ENCODE peak calls at places on chromosomes 13 and 19, in five cellular contexts. M is fibroblast of the aortic adventitia, S is adrenal gland, C is heart left ventricle, L is thoracic aorta. Y is an unnamed sample.

GRCh38 chr19:43478323-43478722 is 12.9 kb upstream of the LYPD3 start:
- DNase-seq in M (no peak), S (no peak), C (no peak), L (no peak), Y (no peak)

GRCh38 chr13:87356314-87356713 is 314.9 kb upstream of the SLITRK5 start:
- DNase-seq in M (no peak), S (no peak), C (no peak), L (no peak), Y (no peak)

GRCh38 chr13:103282571-103283450 is 216.6 kb upstream of the SLC10A2 start:
- DNase-seq in M (peak), S (no peak), C (no peak), L (no peak), Y (peak)

GRCh38 chr19:35949131-35949530 is 13.0 kb downstream of the LRFN3 start:
- DNase-seq in M (no peak), S (no peak), C (no peak), L (no peak), Y (no peak)

GRCh38 chr19:7928741-7929701 is 3.1 kb upstream of the CTXN1 start:
- DNase-seq in M (peak), S (peak), C (no peak), L (no peak), Y (peak)

GRCh38 chr13:51955841-51956603 is 55.2 kb downstream of the ATP7B start:
- DNase-seq in M (no peak), S (no peak), C (no peak), L (no peak), Y (no peak)

GRCh38 chr19:11806354-11807098 is 7.5 kb upstream of the ZNF440 start:
- DNase-seq in M (no peak), S (no peak), C (no peak), L (no peak), Y (no peak)

GRCh38 chr19:29662604-29663404 is 2.5 kb upstream of the PLEKHF1 start:
- DNase-seq in M (peak), S (peak), C (peak), L (peak), Y (peak)

GRCh38 chr19:27746691-27747380 is 1466.1 kb downstream of the UQCRFS1 start:
- DNase-seq in M (peak), S (peak), C (peak), L (no peak), Y (peak)

GRCh38 chr13:52002361-52002760 is 8.9 kb downstream of the ATP7B start:
- DNase-seq in M (no peak), S (no peak), C (no peak), L (no peak), Y (no peak)

GRCh38 chr13:51534075-51534817 is 50.0 kb upstream of the WDFY2 start:
- DNase-seq in M (no peak), S (no peak), C (peak), L (no peak), Y (no peak)

GRCh38 chr13:77028202-77028601 is 1.2 kb upstream of the FBXL3 start:
- DNase-seq in M (peak), S (no peak), C (peak), L (no peak), Y (peak)

GRCh38 chr19:35818445-35818844 is 5.8 kb upstream of the PRODH2 start:
- DNase-seq in M (no peak), S (no peak), C (no peak), L (no peak), Y (no peak)

GRCh38 chr13:29046588-29046987 is 226.4 kb downstream of the MTUS2 start:
- DNase-seq in M (no peak), S (no peak), C (no peak), L (no peak), Y (no peak)

GRCh38 chr19:15081911-15082310 is at the start of gene OR1I1:
- DNase-seq in M (no peak), S (no peak), C (no peak), L (no peak), Y (no peak)

GRCh38 chr13:20395061-20395916 is 130.4 kb downstream of the CRYL1 start:
- DNase-seq in M (no peak), S (peak), C (no peak), L (no peak), Y (no peak)

GRCh38 chr13:114161644-114162532 is 17.2 kb upstream of the CFAP97D2 start:
- DNase-seq in M (no peak), S (no peak), C (peak), L (no peak), Y (peak)

GRCh38 chr13:84208251-84208650 is 326.0 kb upstream of the SLITRK1 start:
- DNase-seq in M (no peak), S (no peak), C (no peak), L (no peak), Y (peak)

GRCh38 chr19:58563034-58563573 is 4.7 kb upstream of the UBE2M start:
- DNase-seq in M (no peak), S (no peak), C (no peak), L (no peak), Y (peak)

GRCh38 chr13:98490195-98490771 is 86.6 kb downstream of the STK24 start:
- DNase-seq in M (no peak), S (no peak), C (no peak), L (no peak), Y (no peak)

GRCh38 chr19:58554494-58555368 is at the start of gene CHMP2A:
- DNase-seq in M (peak), S (peak), C (peak), L (peak), Y (peak)

GRCh38 chr19:41175825-41176734 is 16.9 kb upstream of the CYP2S1 start:
- DNase-seq in M (peak), S (peak), C (peak), L (no peak), Y (peak)

GRCh38 chr13:44093607-44094583 is 214.2 kb downstream of the LACC1 start:
- DNase-seq in M (peak), S (no peak), C (no peak), L (no peak), Y (no peak)

GRCh38 chr19:38389957-38390924 is 1.7 kb downstream of the SPRED3 start:
- DNase-seq in M (no peak), S (no peak), C (no peak), L (no peak), Y (no peak)

GRCh38 chr19:38391911-38392464 is 3.5 kb downstream of the SPRED3 start:
- DNase-seq in M (no peak), S (no peak), C (no peak), L (no peak), Y (no peak)

GRCh38 chr19:38395381-38396127 is 7.1 kb downstream of the SPRED3 start:
- DNase-seq in M (no peak), S (no peak), C (no peak), L (no peak), Y (no peak)

GRCh38 chr19:38392707-38393308 is 4.3 kb downstream of the SPRED3 start:
- DNase-seq in M (no peak), S (no peak), C (no peak), L (no peak), Y (peak)

GRCh38 chr19:38394488-38394887 is 6.0 kb downstream of the SPRED3 start:
- DNase-seq in M (no peak), S (no peak), C (no peak), L (no peak), Y (no peak)
- H3K4me3 ChIP-seq in M (no peak), S (no peak), C (no peak), L (no peak), Y (no peak)

GRCh38 chr13:111459803-111460547 is 139.5 kb downstream of the TEX29 start:
- DNase-seq in M (no peak), S (no peak), C (no peak), L (no peak), Y (no peak)

GRCh38 chr13:111462221-111462764 is 141.9 kb downstream of the TEX29 start:
- DNase-seq in M (no peak), S (no peak), C (no peak), L (no peak), Y (no peak)

GRCh38 chr13:111461445-111462149 is 141.2 kb downstream of the TEX29 start:
- DNase-seq in M (no peak), S (no peak), C (no peak), L (no peak), Y (no peak)

GRCh38 chr13:111458739-111459138 is 138.3 kb downstream of the TEX29 start:
- DNase-seq in M (no peak), S (no peak), C (no peak), L (no peak), Y (no peak)

GRCh38 chr13:111460548-111461444 is 140.4 kb downstream of the TEX29 start:
- DNase-seq in M (peak), S (no peak), C (peak), L (no peak), Y (peak)
- TF ChIP-seq CTCF in M (peak), S (peak), C (peak), L (peak), Y (peak)

DNA sequence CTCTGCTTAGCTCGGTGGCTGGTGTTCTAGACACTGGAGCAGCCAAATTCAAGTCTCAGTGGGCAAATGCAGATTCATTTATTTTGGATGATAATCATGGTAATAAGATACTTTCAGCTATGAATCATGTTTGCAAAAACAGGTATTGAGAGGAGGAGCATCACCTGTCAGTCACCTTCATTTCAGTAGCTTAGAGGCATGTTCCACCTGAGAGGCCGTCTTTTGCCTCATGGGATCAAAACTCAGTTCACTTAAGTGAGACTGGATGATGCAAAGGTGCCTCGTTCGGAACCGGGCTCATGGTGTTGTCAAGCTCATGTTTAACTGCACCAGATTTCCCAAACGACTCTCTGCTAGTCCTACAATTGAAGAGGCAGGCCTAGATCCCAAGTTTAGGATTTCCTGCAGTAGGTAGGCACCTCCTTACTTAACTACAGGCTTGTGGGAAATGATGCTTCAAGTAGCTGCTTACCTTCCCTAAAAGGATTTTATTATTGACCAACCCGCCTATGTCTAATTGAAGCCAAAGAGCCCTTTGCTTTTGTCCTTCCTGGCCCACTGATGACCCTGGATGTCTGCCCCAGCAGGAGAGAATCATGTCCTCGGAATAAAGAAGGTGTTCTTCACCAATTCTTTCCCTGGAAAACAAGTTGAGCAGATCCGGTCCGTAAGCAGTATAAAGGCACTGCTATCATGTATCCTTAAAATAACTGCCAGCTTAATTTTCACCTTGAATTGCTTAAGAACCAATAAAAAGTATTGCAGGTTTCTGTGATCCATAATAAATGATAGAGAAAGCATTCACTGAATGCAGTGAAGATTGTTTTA is 60.0 kb downstream of the ZAR1L start:
- DNase-seq in M (no peak), S (no peak), C (no peak), L (no peak), Y (no peak)
- H3K4me3 ChIP-seq in M (no peak), S (no peak), C (peak), L (peak), Y (no peak)

GRCh38 chr13:40637644-40638043 is 28.8 kb downstream of the FOXO1 start:
- DNase-seq in M (no peak), S (no peak), C (no peak), L (no peak), Y (no peak)

GRCh38 chr13:40639226-40639681 is 27.2 kb downstream of the FOXO1 start:
- DNase-seq in M (peak), S (peak), C (no peak), L (no peak), Y (peak)

GRCh38 chr13:40640845-40641458 is 25.5 kb downstream of the FOXO1 start:
- DNase-seq in M (no peak), S (no peak), C (no peak), L (no peak), Y (no peak)

GRCh38 chr13:40635315-40635995 is 31.0 kb downstream of the FOXO1 start:
- DNase-seq in M (no peak), S (no peak), C (no peak), L (no peak), Y (no peak)

GRCh38 chr13:40640202-40640601 is 26.2 kb downstream of the FOXO1 start:
- DNase-seq in M (no peak), S (no peak), C (no peak), L (no peak), Y (no peak)
- TF ChIP-seq CTCF in M (no peak), S (no peak), C (no peak), L (no peak), Y (no peak)

DNA sequence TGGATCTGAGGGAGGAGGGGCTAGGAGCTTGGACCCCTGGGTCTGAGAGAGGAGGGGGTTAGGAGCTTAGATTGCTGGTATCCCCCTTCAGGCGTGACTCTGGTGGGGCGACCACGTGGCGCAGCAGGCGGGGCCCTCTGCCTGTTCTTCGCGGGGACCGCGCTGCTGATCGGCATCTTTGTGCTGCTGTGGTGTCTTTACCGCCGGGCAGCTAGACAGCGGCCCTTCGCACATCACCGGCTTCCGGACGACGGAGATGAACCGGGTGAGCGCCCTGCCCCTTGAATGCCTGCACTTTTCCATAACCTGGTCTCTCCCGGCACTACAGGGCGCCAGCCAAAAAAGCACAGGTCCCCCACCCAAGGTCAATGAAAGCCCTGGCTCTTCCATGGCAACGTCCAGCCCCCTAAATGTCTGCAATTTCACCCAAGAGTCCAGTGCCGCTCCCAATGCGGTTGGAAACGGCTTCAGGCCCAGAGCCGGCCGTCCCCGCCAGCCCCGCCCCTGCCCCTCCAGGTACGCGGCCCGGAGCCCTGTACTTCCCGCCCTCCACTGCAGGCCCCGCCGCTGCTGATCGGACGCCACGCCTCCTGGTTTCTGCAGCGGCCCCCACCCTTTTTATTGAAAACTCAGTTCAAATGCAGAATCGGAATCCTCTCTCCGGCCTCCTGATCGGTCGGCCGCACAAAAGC is 2.8 kb downstream of the GFY start:
- DNase-seq in M (no peak), S (no peak), C (no peak), L (no peak), Y (no peak)
- H3K4me3 ChIP-seq in M (no peak), S (no peak), C (no peak), L (peak), Y (no peak)

GRCh38 chr19:5387472-5387871 is 46.9 kb upstream of the PTPRS start:
- DNase-seq in M (no peak), S (no peak), C (no peak), L (no peak), Y (no peak)
- TF ChIP-seq CTCF in M (no peak), S (no peak), C (no peak), L (no peak), Y (no peak)

GRCh38 chr19:45421953-45422498 is 1.7 kb downstream of the ERCC1 start:
- DNase-seq in M (no peak), S (no peak), C (no peak), L (no peak), Y (no peak)
- H3K4me3 ChIP-seq in M (no peak), S (no peak), C (no peak), L (no peak), Y (no peak)

Y was measured in fibroblast of pulmonary artery.